ENCODE peak calls at places on chromosomes 4 and X, in eight cellular contexts. One of them, this sample, is unnamed.
A peak's percentile ranks its signal among the peaks of the same experiment; 100 is the strongest.

GRCh38 chr4:26032572-26033320 is 118.7 kb downstream of the SMIM20 start:
- DNase-seq in posterior vena cava: no peak
- DNase-seq in tibial artery: peak; percentile 40
- DNase-seq in GM20000: no peak
- DNase-seq in H54: no peak
- DNase-seq in stimulated activated CD4-positive, alpha-beta T cell treated with anti-CD3 and anti-CD28 coated beads, Interleukin-1b, Interleukin-23, amount 100 ng/mL, for 4 hours: no peak
- DNase-seq in iPS DF 6.9: no peak
- DNase-seq in AG09319: peak; percentile 65
- DNase-seq in this sample: no peak

GRCh38 chr4:188299161-188299560 is 159.9 kb downstream of the TRIML1 start:
- DNase-seq in posterior vena cava: no peak
- DNase-seq in tibial artery: no peak
- DNase-seq in GM20000: no peak
- DNase-seq in H54: no peak
- DNase-seq in stimulated activated CD4-positive, alpha-beta T cell treated with anti-CD3 and anti-CD28 coated beads, Interleukin-1b, Interleukin-23, amount 100 ng/mL, for 4 hours: no peak
- DNase-seq in iPS DF 6.9: no peak
- DNase-seq in AG09319: no peak
- DNase-seq in this sample: no peak

GRCh38 chr4:74540193-74540592 is 95.3 kb downstream of the AREG start:
- DNase-seq in posterior vena cava: no peak
- DNase-seq in tibial artery: no peak
- DNase-seq in GM20000: no peak
- DNase-seq in H54: no peak
- DNase-seq in stimulated activated CD4-positive, alpha-beta T cell treated with anti-CD3 and anti-CD28 coated beads, Interleukin-1b, Interleukin-23, amount 100 ng/mL, for 4 hours: no peak
- DNase-seq in iPS DF 6.9: no peak
- DNase-seq in AG09319: no peak
- DNase-seq in this sample: no peak

GRCh38 chr4:54390670-54391069 is 161.6 kb downstream of the PDGFRA start:
- DNase-seq in posterior vena cava: no peak
- DNase-seq in tibial artery: no peak
- DNase-seq in GM20000: no peak
- DNase-seq in H54: no peak
- DNase-seq in stimulated activated CD4-positive, alpha-beta T cell treated with anti-CD3 and anti-CD28 coated beads, Interleukin-1b, Interleukin-23, amount 100 ng/mL, for 4 hours: no peak
- DNase-seq in iPS DF 6.9: no peak
- DNase-seq in AG09319: no peak
- DNase-seq in this sample: no peak

GRCh38 chrX:153572601-153573000 is 26.3 kb downstream of the CCNQ start:
- DNase-seq in posterior vena cava: no peak
- DNase-seq in tibial artery: no peak
- DNase-seq in GM20000: no peak
- DNase-seq in H54: no peak
- DNase-seq in stimulated activated CD4-positive, alpha-beta T cell treated with anti-CD3 and anti-CD28 coated beads, Interleukin-1b, Interleukin-23, amount 100 ng/mL, for 4 hours: no peak
- DNase-seq in iPS DF 6.9: no peak
- DNase-seq in AG09319: no peak
- DNase-seq in this sample: no peak

GRCh38 chrX:41960142-41960541 is 36.8 kb upstream of the CASK start:
- DNase-seq in posterior vena cava: no peak
- DNase-seq in tibial artery: no peak
- DNase-seq in GM20000: no peak
- DNase-seq in H54: no peak
- DNase-seq in stimulated activated CD4-positive, alpha-beta T cell treated with anti-CD3 and anti-CD28 coated beads, Interleukin-1b, Interleukin-23, amount 100 ng/mL, for 4 hours: no peak
- DNase-seq in iPS DF 6.9: no peak
- DNase-seq in AG09319: no peak
- DNase-seq in this sample: no peak

GRCh38 chrX:153340111-153340510 is 6.2 kb downstream of the ZNF275 start:
- DNase-seq in posterior vena cava: no peak
- DNase-seq in tibial artery: no peak
- DNase-seq in GM20000: no peak
- DNase-seq in H54: no peak
- DNase-seq in stimulated activated CD4-positive, alpha-beta T cell treated with anti-CD3 and anti-CD28 coated beads, Interleukin-1b, Interleukin-23, amount 100 ng/mL, for 4 hours: no peak
- DNase-seq in iPS DF 6.9: no peak
- DNase-seq in AG09319: no peak
- DNase-seq in this sample: no peak

GRCh38 chr4:153018031-153018430 is 81.9 kb downstream of the FHDC1 start:
- DNase-seq in posterior vena cava: no peak
- DNase-seq in tibial artery: no peak
- DNase-seq in GM20000: no peak
- DNase-seq in H54: no peak
- DNase-seq in stimulated activated CD4-positive, alpha-beta T cell treated with anti-CD3 and anti-CD28 coated beads, Interleukin-1b, Interleukin-23, amount 100 ng/mL, for 4 hours: no peak
- DNase-seq in iPS DF 6.9: no peak
- DNase-seq in AG09319: no peak
- DNase-seq in this sample: no peak

GRCh38 chrX:41332408-41332987 is 1.5 kb upstream of the DDX3X start:
- DNase-seq in posterior vena cava: peak; percentile 86
- DNase-seq in tibial artery: peak; percentile 41
- DNase-seq in GM20000: peak; percentile 17
- DNase-seq in H54: no peak
- DNase-seq in stimulated activated CD4-positive, alpha-beta T cell treated with anti-CD3 and anti-CD28 coated beads, Interleukin-1b, Interleukin-23, amount 100 ng/mL, for 4 hours: no peak
- DNase-seq in iPS DF 6.9: no peak
- DNase-seq in AG09319: no peak
- DNase-seq in this sample: no peak

GRCh38 chrX:72045552-72046277 is 86.0 kb downstream of the RTL5 start:
- DNase-seq in posterior vena cava: no peak
- DNase-seq in tibial artery: no peak
- DNase-seq in GM20000: no peak
- DNase-seq in H54: no peak
- DNase-seq in stimulated activated CD4-positive, alpha-beta T cell treated with anti-CD3 and anti-CD28 coated beads, Interleukin-1b, Interleukin-23, amount 100 ng/mL, for 4 hours: no peak
- DNase-seq in iPS DF 6.9: peak; percentile 60
- DNase-seq in AG09319: no peak
- DNase-seq in this sample: no peak

GRCh38 chrX:101550362-101550761 is at the start of gene ARMCX1:
- DNase-seq in posterior vena cava: peak; percentile 93
- DNase-seq in tibial artery: peak; percentile 88
- DNase-seq in GM20000: no peak
- DNase-seq in H54: peak; percentile 44
- DNase-seq in stimulated activated CD4-positive, alpha-beta T cell treated with anti-CD3 and anti-CD28 coated beads, Interleukin-1b, Interleukin-23, amount 100 ng/mL, for 4 hours: peak; percentile 9
- DNase-seq in iPS DF 6.9: peak; percentile 16
- DNase-seq in AG09319: peak; percentile 35
- DNase-seq in this sample: peak; percentile 39

GRCh38 chrX:39905475-39905889 is 192.3 kb downstream of the BCOR start:
- DNase-seq in posterior vena cava: no peak
- DNase-seq in tibial artery: no peak
- DNase-seq in GM20000: no peak
- DNase-seq in H54: no peak
- DNase-seq in stimulated activated CD4-positive, alpha-beta T cell treated with anti-CD3 and anti-CD28 coated beads, Interleukin-1b, Interleukin-23, amount 100 ng/mL, for 4 hours: no peak
- DNase-seq in iPS DF 6.9: no peak
- DNase-seq in AG09319: no peak
- DNase-seq in this sample: peak; percentile 88

GRCh38 chr4:119103263-119103662 is 32.4 kb upstream of the MYOZ2 start:
- DNase-seq in posterior vena cava: no peak
- DNase-seq in tibial artery: peak; percentile 48
- DNase-seq in GM20000: no peak
- DNase-seq in H54: peak; percentile 28
- DNase-seq in stimulated activated CD4-positive, alpha-beta T cell treated with anti-CD3 and anti-CD28 coated beads, Interleukin-1b, Interleukin-23, amount 100 ng/mL, for 4 hours: no peak
- DNase-seq in iPS DF 6.9: no peak
- DNase-seq in AG09319: peak; percentile 92
- DNase-seq in this sample: peak; percentile 71

GRCh38 chrX:10110984-10111363 is 45.8 kb upstream of the CLCN4 start:
- DNase-seq in posterior vena cava: no peak
- DNase-seq in tibial artery: no peak
- DNase-seq in GM20000: peak; percentile 68
- DNase-seq in H54: no peak
- DNase-seq in stimulated activated CD4-positive, alpha-beta T cell treated with anti-CD3 and anti-CD28 coated beads, Interleukin-1b, Interleukin-23, amount 100 ng/mL, for 4 hours: peak; percentile 41
- DNase-seq in iPS DF 6.9: no peak
- DNase-seq in AG09319: no peak
- DNase-seq in this sample: no peak

GRCh38 chr4:176276710-176277109 is 7.7 kb upstream of the ASB5 start:
- DNase-seq in posterior vena cava: no peak
- DNase-seq in tibial artery: no peak
- DNase-seq in GM20000: no peak
- DNase-seq in H54: no peak
- DNase-seq in stimulated activated CD4-positive, alpha-beta T cell treated with anti-CD3 and anti-CD28 coated beads, Interleukin-1b, Interleukin-23, amount 100 ng/mL, for 4 hours: no peak
- DNase-seq in iPS DF 6.9: no peak
- DNase-seq in AG09319: no peak
- DNase-seq in this sample: no peak

GRCh38 chr4:149933883-149934282 is 118.2 kb upstream of the IQCM start:
- DNase-seq in posterior vena cava: no peak
- DNase-seq in tibial artery: no peak
- DNase-seq in GM20000: no peak
- DNase-seq in H54: no peak
- DNase-seq in stimulated activated CD4-positive, alpha-beta T cell treated with anti-CD3 and anti-CD28 coated beads, Interleukin-1b, Interleukin-23, amount 100 ng/mL, for 4 hours: no peak
- DNase-seq in iPS DF 6.9: no peak
- DNase-seq in AG09319: no peak
- DNase-seq in this sample: no peak

GRCh38 chr4:145099653-145100052 is 1.5 kb downstream of the ABCE1 start:
- DNase-seq in posterior vena cava: no peak
- DNase-seq in tibial artery: no peak
- DNase-seq in GM20000: peak; percentile 16
- DNase-seq in H54: no peak
- DNase-seq in stimulated activated CD4-positive, alpha-beta T cell treated with anti-CD3 and anti-CD28 coated beads, Interleukin-1b, Interleukin-23, amount 100 ng/mL, for 4 hours: no peak
- DNase-seq in iPS DF 6.9: no peak
- DNase-seq in AG09319: no peak
- DNase-seq in this sample: no peak

GRCh38 chr4:149176019-149176418 is 639.6 kb downstream of the IQCM start:
- DNase-seq in posterior vena cava: no peak
- DNase-seq in tibial artery: no peak
- DNase-seq in GM20000: no peak
- DNase-seq in H54: no peak
- DNase-seq in stimulated activated CD4-positive, alpha-beta T cell treated with anti-CD3 and anti-CD28 coated beads, Interleukin-1b, Interleukin-23, amount 100 ng/mL, for 4 hours: no peak
- DNase-seq in iPS DF 6.9: no peak
- DNase-seq in AG09319: no peak
- DNase-seq in this sample: no peak

GRCh38 chr4:153138736-153139135 is 65.5 kb upstream of the TRIM2 start:
- DNase-seq in posterior vena cava: no peak
- DNase-seq in tibial artery: no peak
- DNase-seq in GM20000: no peak
- DNase-seq in H54: no peak
- DNase-seq in stimulated activated CD4-positive, alpha-beta T cell treated with anti-CD3 and anti-CD28 coated beads, Interleukin-1b, Interleukin-23, amount 100 ng/mL, for 4 hours: no peak
- DNase-seq in iPS DF 6.9: no peak
- DNase-seq in AG09319: no peak
- DNase-seq in this sample: no peak

GRCh38 chr4:146654648-146654975 is 15.9 kb downstream of the POU4F2 start:
- DNase-seq in posterior vena cava: no peak
- DNase-seq in tibial artery: no peak
- DNase-seq in GM20000: no peak
- DNase-seq in H54: no peak
- DNase-seq in stimulated activated CD4-positive, alpha-beta T cell treated with anti-CD3 and anti-CD28 coated beads, Interleukin-1b, Interleukin-23, amount 100 ng/mL, for 4 hours: no peak
- DNase-seq in iPS DF 6.9: no peak
- DNase-seq in AG09319: no peak
- DNase-seq in this sample: no peak

GRCh38 chrX:122238801-122239200 is 945.3 kb upstream of the GRIA3 start:
- DNase-seq in posterior vena cava: no peak
- DNase-seq in tibial artery: no peak
- DNase-seq in GM20000: no peak
- DNase-seq in H54: no peak
- DNase-seq in stimulated activated CD4-positive, alpha-beta T cell treated with anti-CD3 and anti-CD28 coated beads, Interleukin-1b, Interleukin-23, amount 100 ng/mL, for 4 hours: no peak
- DNase-seq in iPS DF 6.9: no peak
- DNase-seq in AG09319: no peak
- DNase-seq in this sample: no peak

GRCh38 chr4:113637363-113637762 is 124.2 kb downstream of the CAMK2D start:
- DNase-seq in posterior vena cava: no peak
- DNase-seq in tibial artery: no peak
- DNase-seq in GM20000: no peak
- DNase-seq in H54: no peak
- DNase-seq in stimulated activated CD4-positive, alpha-beta T cell treated with anti-CD3 and anti-CD28 coated beads, Interleukin-1b, Interleukin-23, amount 100 ng/mL, for 4 hours: no peak
- DNase-seq in iPS DF 6.9: no peak
- DNase-seq in AG09319: peak; percentile 24
- DNase-seq in this sample: no peak

GRCh38 chr4:118732591-118733330 is 47.6 kb downstream of the METTL14 start:
- DNase-seq in posterior vena cava: no peak
- DNase-seq in tibial artery: no peak
- DNase-seq in GM20000: no peak
- DNase-seq in H54: peak; percentile 4
- DNase-seq in stimulated activated CD4-positive, alpha-beta T cell treated with anti-CD3 and anti-CD28 coated beads, Interleukin-1b, Interleukin-23, amount 100 ng/mL, for 4 hours: no peak
- DNase-seq in iPS DF 6.9: no peak
- DNase-seq in AG09319: peak; percentile 16
- DNase-seq in this sample: no peak

GRCh38 chr4:147678796-147679549 is 5.0 kb downstream of the PRMT9 start:
- DNase-seq in posterior vena cava: no peak
- DNase-seq in tibial artery: no peak
- DNase-seq in GM20000: no peak
- DNase-seq in H54: no peak
- DNase-seq in stimulated activated CD4-positive, alpha-beta T cell treated with anti-CD3 and anti-CD28 coated beads, Interleukin-1b, Interleukin-23, amount 100 ng/mL, for 4 hours: no peak
- DNase-seq in iPS DF 6.9: peak; percentile 39
- DNase-seq in AG09319: no peak
- DNase-seq in this sample: no peak

GRCh38 chr4:184968784-184969201 is 49.5 kb upstream of the HELT start:
- DNase-seq in posterior vena cava: no peak
- DNase-seq in tibial artery: no peak
- DNase-seq in GM20000: no peak
- DNase-seq in H54: no peak
- DNase-seq in stimulated activated CD4-positive, alpha-beta T cell treated with anti-CD3 and anti-CD28 coated beads, Interleukin-1b, Interleukin-23, amount 100 ng/mL, for 4 hours: no peak
- DNase-seq in iPS DF 6.9: no peak
- DNase-seq in AG09319: no peak
- DNase-seq in this sample: no peak

GRCh38 chr4:102281171-102281842 is 64.0 kb downstream of the SLC39A8 start:
- DNase-seq in posterior vena cava: no peak
- DNase-seq in tibial artery: no peak
- DNase-seq in GM20000: no peak
- DNase-seq in H54: no peak
- DNase-seq in stimulated activated CD4-positive, alpha-beta T cell treated with anti-CD3 and anti-CD28 coated beads, Interleukin-1b, Interleukin-23, amount 100 ng/mL, for 4 hours: no peak
- DNase-seq in iPS DF 6.9: no peak
- DNase-seq in AG09319: no peak
- DNase-seq in this sample: no peak

GRCh38 chrX:119523664-119524184 is 41.5 kb downstream of the STEEP1 start:
- DNase-seq in posterior vena cava: no peak
- DNase-seq in tibial artery: no peak
- DNase-seq in GM20000: no peak
- DNase-seq in H54: no peak
- DNase-seq in stimulated activated CD4-positive, alpha-beta T cell treated with anti-CD3 and anti-CD28 coated beads, Interleukin-1b, Interleukin-23, amount 100 ng/mL, for 4 hours: no peak
- DNase-seq in iPS DF 6.9: no peak
- DNase-seq in AG09319: no peak
- DNase-seq in this sample: no peak

GRCh38 chr4:176792348-176793059 is at the start of gene VEGFC:
- DNase-seq in posterior vena cava: peak; percentile 79
- DNase-seq in tibial artery: peak; percentile 32
- DNase-seq in GM20000: peak; percentile 62
- DNase-seq in H54: no peak
- DNase-seq in stimulated activated CD4-positive, alpha-beta T cell treated with anti-CD3 and anti-CD28 coated beads, Interleukin-1b, Interleukin-23, amount 100 ng/mL, for 4 hours: no peak
- DNase-seq in iPS DF 6.9: no peak
- DNase-seq in AG09319: peak; percentile 61
- DNase-seq in this sample: peak; percentile 79

GRCh38 chrX:46125139-46125538 is 420.1 kb downstream of the ZNF674 start:
- DNase-seq in posterior vena cava: no peak
- DNase-seq in tibial artery: no peak
- DNase-seq in GM20000: no peak
- DNase-seq in H54: no peak
- DNase-seq in stimulated activated CD4-positive, alpha-beta T cell treated with anti-CD3 and anti-CD28 coated beads, Interleukin-1b, Interleukin-23, amount 100 ng/mL, for 4 hours: no peak
- DNase-seq in iPS DF 6.9: no peak
- DNase-seq in AG09319: no peak
- DNase-seq in this sample: no peak

GRCh38 chr4:68576272-68577100 is at the start of gene UGT2B17:
- DNase-seq in posterior vena cava: no peak
- DNase-seq in tibial artery: no peak
- DNase-seq in GM20000: no peak
- DNase-seq in H54: no peak
- DNase-seq in stimulated activated CD4-positive, alpha-beta T cell treated with anti-CD3 and anti-CD28 coated beads, Interleukin-1b, Interleukin-23, amount 100 ng/mL, for 4 hours: no peak
- DNase-seq in iPS DF 6.9: no peak
- DNase-seq in AG09319: no peak
- DNase-seq in this sample: no peak

GRCh38 chrX:1592128-1592862 is 891 bp downstream of the AKAP17A start:
- DNase-seq in posterior vena cava: peak; percentile 82
- DNase-seq in tibial artery: no peak
- DNase-seq in GM20000: peak; percentile 80
- DNase-seq in H54: no peak
- DNase-seq in stimulated activated CD4-positive, alpha-beta T cell treated with anti-CD3 and anti-CD28 coated beads, Interleukin-1b, Interleukin-23, amount 100 ng/mL, for 4 hours: no peak
- DNase-seq in iPS DF 6.9: no peak
- DNase-seq in AG09319: no peak
- DNase-seq in this sample: no peak

GRCh38 chr4:173332021-173332487 is 2.1 kb downstream of the HMGB2 start:
- DNase-seq in posterior vena cava: no peak
- DNase-seq in tibial artery: no peak
- DNase-seq in GM20000: no peak
- DNase-seq in H54: no peak
- DNase-seq in stimulated activated CD4-positive, alpha-beta T cell treated with anti-CD3 and anti-CD28 coated beads, Interleukin-1b, Interleukin-23, amount 100 ng/mL, for 4 hours: no peak
- DNase-seq in iPS DF 6.9: no peak
- DNase-seq in AG09319: no peak
- DNase-seq in this sample: no peak

GRCh38 chrX:129953334-129953648 is 29.1 kb upstream of the BCORL1 start:
- DNase-seq in posterior vena cava: no peak
- DNase-seq in tibial artery: no peak
- DNase-seq in GM20000: no peak
- DNase-seq in H54: no peak
- DNase-seq in stimulated activated CD4-positive, alpha-beta T cell treated with anti-CD3 and anti-CD28 coated beads, Interleukin-1b, Interleukin-23, amount 100 ng/mL, for 4 hours: no peak
- DNase-seq in iPS DF 6.9: no peak
- DNase-seq in AG09319: no peak
- DNase-seq in this sample: no peak

GRCh38 chr4:6471303-6472007 is 959 bp downstream of the PPP2R2C start:
- DNase-seq in posterior vena cava: peak; percentile 48
- DNase-seq in tibial artery: no peak
- DNase-seq in GM20000: peak; percentile 53
- DNase-seq in H54: peak; percentile 47
- DNase-seq in stimulated activated CD4-positive, alpha-beta T cell treated with anti-CD3 and anti-CD28 coated beads, Interleukin-1b, Interleukin-23, amount 100 ng/mL, for 4 hours: no peak
- DNase-seq in iPS DF 6.9: no peak
- DNase-seq in AG09319: no peak
- DNase-seq in this sample: no peak

This sample was measured in SJSA1.